ENCODE peak calls at places on chromosomes 16 and 17, in nine cellular contexts. One of them, this sample, is unnamed.

GRCh38 chr16:83744521-83744981 is 63.2 kb upstream of the HSBP1 start:
- DNase-seq in transverse colon: peak
- DNase-seq in fibroblast of mammary gland: no peak
- DNase-seq in CD8-positive, alpha-beta T cell: no peak
- DNase-seq in fibroblast of lung: peak
- DNase-seq in heart left ventricle: peak
- DNase-seq in bronchial epithelial cell: peak
- DNase-seq in prostate gland: no peak
- DNase-seq in GM12865: no peak
- DNase-seq in this sample: no peak

GRCh38 chr17:9080983-9081382 is 59.7 kb downstream of the NTN1 start:
- DNase-seq in transverse colon: no peak
- DNase-seq in fibroblast of mammary gland: no peak
- DNase-seq in CD8-positive, alpha-beta T cell: no peak
- DNase-seq in fibroblast of lung: no peak
- DNase-seq in heart left ventricle: no peak
- DNase-seq in bronchial epithelial cell: no peak
- DNase-seq in prostate gland: no peak
- DNase-seq in GM12865: no peak
- DNase-seq in this sample: no peak

GRCh38 chr17:67452681-67453554 is 75.8 kb downstream of the PITPNC1 start:
- DNase-seq in transverse colon: no peak
- DNase-seq in fibroblast of mammary gland: no peak
- DNase-seq in CD8-positive, alpha-beta T cell: peak
- DNase-seq in fibroblast of lung: no peak
- DNase-seq in heart left ventricle: no peak
- DNase-seq in bronchial epithelial cell: no peak
- DNase-seq in prostate gland: no peak
- DNase-seq in GM12865: peak
- DNase-seq in this sample: peak

GRCh38 chr17:59357929-59358328 is 26.5 kb downstream of the YPEL2 start:
- DNase-seq in transverse colon: no peak
- DNase-seq in fibroblast of mammary gland: peak
- DNase-seq in CD8-positive, alpha-beta T cell: no peak
- DNase-seq in fibroblast of lung: no peak
- DNase-seq in heart left ventricle: no peak
- DNase-seq in bronchial epithelial cell: peak
- DNase-seq in prostate gland: no peak
- DNase-seq in GM12865: no peak
- DNase-seq in this sample: no peak

GRCh38 chr17:76566613-76566943 is 19.1 kb downstream of the ST6GALNAC2 start:
- DNase-seq in transverse colon: no peak
- DNase-seq in fibroblast of mammary gland: no peak
- DNase-seq in CD8-positive, alpha-beta T cell: no peak
- DNase-seq in fibroblast of lung: no peak
- DNase-seq in heart left ventricle: no peak
- DNase-seq in bronchial epithelial cell: no peak
- DNase-seq in prostate gland: no peak
- DNase-seq in GM12865: no peak
- DNase-seq in this sample: no peak

GRCh38 chr16:53598513-53599266 is 95.7 kb upstream of the AKTIP start:
- DNase-seq in transverse colon: no peak
- DNase-seq in fibroblast of mammary gland: no peak
- DNase-seq in CD8-positive, alpha-beta T cell: no peak
- DNase-seq in fibroblast of lung: no peak
- DNase-seq in heart left ventricle: no peak
- DNase-seq in bronchial epithelial cell: peak
- DNase-seq in prostate gland: no peak
- DNase-seq in GM12865: no peak
- DNase-seq in this sample: no peak

GRCh38 chr16:85462405-85463227 is 150.5 kb upstream of the GSE1 start:
- DNase-seq in transverse colon: no peak
- DNase-seq in fibroblast of mammary gland: no peak
- DNase-seq in CD8-positive, alpha-beta T cell: peak
- DNase-seq in fibroblast of lung: no peak
- DNase-seq in heart left ventricle: peak
- DNase-seq in bronchial epithelial cell: no peak
- DNase-seq in prostate gland: no peak
- DNase-seq in GM12865: no peak
- DNase-seq in this sample: no peak

GRCh38 chr17:31586946-31587345 is 195.5 kb downstream of the RAB11FIP4 start:
- DNase-seq in transverse colon: no peak
- DNase-seq in fibroblast of mammary gland: peak
- DNase-seq in CD8-positive, alpha-beta T cell: no peak
- DNase-seq in fibroblast of lung: peak
- DNase-seq in heart left ventricle: no peak
- DNase-seq in bronchial epithelial cell: no peak
- DNase-seq in prostate gland: no peak
- DNase-seq in GM12865: no peak
- DNase-seq in this sample: no peak

GRCh38 chr17:48046296-48046695 is 1.9 kb upstream of the NFE2L1 start:
- DNase-seq in transverse colon: no peak
- DNase-seq in fibroblast of mammary gland: no peak
- DNase-seq in CD8-positive, alpha-beta T cell: no peak
- DNase-seq in fibroblast of lung: no peak
- DNase-seq in heart left ventricle: peak
- DNase-seq in bronchial epithelial cell: no peak
- DNase-seq in prostate gland: no peak
- DNase-seq in GM12865: no peak
- DNase-seq in this sample: no peak

GRCh38 chr17:9880582-9880999 is 24.5 kb downstream of the RCVRN start:
- DNase-seq in transverse colon: no peak
- DNase-seq in fibroblast of mammary gland: peak
- DNase-seq in CD8-positive, alpha-beta T cell: no peak
- DNase-seq in fibroblast of lung: no peak
- DNase-seq in heart left ventricle: no peak
- DNase-seq in bronchial epithelial cell: peak
- DNase-seq in prostate gland: no peak
- DNase-seq in GM12865: peak
- DNase-seq in this sample: no peak

GRCh38 chr16:2675021-2675420 is 7.3 kb upstream of the KCTD5 start:
- DNase-seq in transverse colon: no peak
- DNase-seq in fibroblast of mammary gland: no peak
- DNase-seq in CD8-positive, alpha-beta T cell: no peak
- DNase-seq in fibroblast of lung: no peak
- DNase-seq in heart left ventricle: no peak
- DNase-seq in bronchial epithelial cell: no peak
- DNase-seq in prostate gland: no peak
- DNase-seq in GM12865: no peak
- DNase-seq in this sample: no peak

GRCh38 chr17:34692932-34693331 is 113.5 kb downstream of the TMEM132E start:
- DNase-seq in transverse colon: no peak
- DNase-seq in fibroblast of mammary gland: no peak
- DNase-seq in CD8-positive, alpha-beta T cell: no peak
- DNase-seq in fibroblast of lung: no peak
- DNase-seq in heart left ventricle: no peak
- DNase-seq in bronchial epithelial cell: peak
- DNase-seq in prostate gland: no peak
- DNase-seq in GM12865: no peak
- DNase-seq in this sample: no peak

GRCh38 chr17:12659500-12659899 is 6.2 kb upstream of the MYOCD start:
- DNase-seq in transverse colon: no peak
- DNase-seq in fibroblast of mammary gland: peak
- DNase-seq in CD8-positive, alpha-beta T cell: no peak
- DNase-seq in fibroblast of lung: peak
- DNase-seq in heart left ventricle: no peak
- DNase-seq in bronchial epithelial cell: peak
- DNase-seq in prostate gland: no peak
- DNase-seq in GM12865: no peak
- DNase-seq in this sample: no peak

GRCh38 chr16:57824880-57825279 is 22.6 kb upstream of the KIFC3 start:
- DNase-seq in transverse colon: no peak
- DNase-seq in fibroblast of mammary gland: no peak
- DNase-seq in CD8-positive, alpha-beta T cell: no peak
- DNase-seq in fibroblast of lung: no peak
- DNase-seq in heart left ventricle: no peak
- DNase-seq in bronchial epithelial cell: peak
- DNase-seq in prostate gland: no peak
- DNase-seq in GM12865: no peak
- DNase-seq in this sample: no peak

GRCh38 chr16:57823836-57824235 is 21.5 kb upstream of the KIFC3 start:
- DNase-seq in transverse colon: no peak
- DNase-seq in fibroblast of mammary gland: no peak
- DNase-seq in CD8-positive, alpha-beta T cell: no peak
- DNase-seq in fibroblast of lung: no peak
- DNase-seq in heart left ventricle: no peak
- DNase-seq in bronchial epithelial cell: no peak
- DNase-seq in prostate gland: no peak
- DNase-seq in GM12865: no peak
- DNase-seq in this sample: no peak

GRCh38 chr16:57821149-57821971 is 19.1 kb upstream of the KIFC3 start:
- DNase-seq in transverse colon: no peak
- DNase-seq in fibroblast of mammary gland: no peak
- DNase-seq in CD8-positive, alpha-beta T cell: no peak
- DNase-seq in fibroblast of lung: no peak
- DNase-seq in heart left ventricle: no peak
- DNase-seq in bronchial epithelial cell: no peak
- DNase-seq in prostate gland: no peak
- DNase-seq in GM12865: no peak
- DNase-seq in this sample: no peak

GRCh38 chr16:57822018-57822553 is 19.8 kb upstream of the KIFC3 start:
- DNase-seq in transverse colon: no peak
- DNase-seq in fibroblast of mammary gland: no peak
- DNase-seq in CD8-positive, alpha-beta T cell: no peak
- DNase-seq in fibroblast of lung: no peak
- DNase-seq in heart left ventricle: no peak
- DNase-seq in bronchial epithelial cell: no peak
- DNase-seq in prostate gland: no peak
- DNase-seq in GM12865: no peak
- DNase-seq in this sample: no peak

GRCh38 chr16:57822861-57823260 is 20.6 kb upstream of the KIFC3 start:
- DNase-seq in transverse colon: no peak
- DNase-seq in fibroblast of mammary gland: no peak
- DNase-seq in CD8-positive, alpha-beta T cell: no peak
- DNase-seq in fibroblast of lung: no peak
- DNase-seq in heart left ventricle: no peak
- DNase-seq in bronchial epithelial cell: no peak
- DNase-seq in prostate gland: no peak
- DNase-seq in GM12865: no peak
- DNase-seq in this sample: no peak
- H3K4me3 ChIP-seq in transverse colon: no peak
- H3K4me3 ChIP-seq in fibroblast of mammary gland: no peak
- H3K4me3 ChIP-seq in CD8-positive, alpha-beta T cell: no peak
- H3K4me3 ChIP-seq in fibroblast of lung: no peak
- H3K4me3 ChIP-seq in heart left ventricle: no peak
- H3K4me3 ChIP-seq in bronchial epithelial cell: no peak
- H3K4me3 ChIP-seq in prostate gland: no peak
- H3K4me3 ChIP-seq in GM12865: no peak
- H3K4me3 ChIP-seq in this sample: no peak

GRCh38 chr16:49440156-49441065 is 66.8 kb downstream of the C16orf78 start:
- DNase-seq in transverse colon: no peak
- DNase-seq in fibroblast of mammary gland: no peak
- DNase-seq in CD8-positive, alpha-beta T cell: no peak
- DNase-seq in fibroblast of lung: no peak
- DNase-seq in heart left ventricle: no peak
- DNase-seq in bronchial epithelial cell: no peak
- DNase-seq in prostate gland: no peak
- DNase-seq in GM12865: no peak
- DNase-seq in this sample: peak
- TF ChIP-seq CTCF in transverse colon: no peak
- TF ChIP-seq CTCF in fibroblast of mammary gland: no peak
- TF ChIP-seq CTCF in CD8-positive, alpha-beta T cell: no peak
- TF ChIP-seq CTCF in fibroblast of lung: no peak
- TF ChIP-seq CTCF in heart left ventricle: peak
- TF ChIP-seq CTCF in bronchial epithelial cell: no peak
- TF ChIP-seq CTCF in prostate gland: no peak
- TF ChIP-seq CTCF in GM12865: peak
- TF ChIP-seq CTCF in this sample: peak

GRCh38 chr17:39848600-39848999 is 15.5 kb downstream of the IKZF3 start:
- DNase-seq in transverse colon: no peak
- DNase-seq in fibroblast of mammary gland: no peak
- DNase-seq in CD8-positive, alpha-beta T cell: peak
- DNase-seq in fibroblast of lung: no peak
- DNase-seq in heart left ventricle: no peak
- DNase-seq in bronchial epithelial cell: no peak
- DNase-seq in prostate gland: no peak
- DNase-seq in GM12865: no peak
- DNase-seq in this sample: no peak
- H3K4me3 ChIP-seq in transverse colon: no peak
- H3K4me3 ChIP-seq in fibroblast of mammary gland: no peak
- H3K4me3 ChIP-seq in CD8-positive, alpha-beta T cell: no peak
- H3K4me3 ChIP-seq in fibroblast of lung: no peak
- H3K4me3 ChIP-seq in heart left ventricle: no peak
- H3K4me3 ChIP-seq in bronchial epithelial cell: no peak
- H3K4me3 ChIP-seq in prostate gland: no peak
- H3K4me3 ChIP-seq in GM12865: no peak
- H3K4me3 ChIP-seq in this sample: no peak

GRCh38 chr17:49548506-49549310 is 27.0 kb upstream of the NXPH3 start:
- DNase-seq in transverse colon: no peak
- DNase-seq in fibroblast of mammary gland: peak
- DNase-seq in CD8-positive, alpha-beta T cell: no peak
- DNase-seq in fibroblast of lung: peak
- DNase-seq in heart left ventricle: no peak
- DNase-seq in bronchial epithelial cell: peak
- DNase-seq in prostate gland: no peak
- DNase-seq in GM12865: peak
- DNase-seq in this sample: no peak
- TF ChIP-seq CTCF in transverse colon: peak
- TF ChIP-seq CTCF in fibroblast of mammary gland: peak
- TF ChIP-seq CTCF in CD8-positive, alpha-beta T cell: no peak
- TF ChIP-seq CTCF in fibroblast of lung: peak
- TF ChIP-seq CTCF in heart left ventricle: peak
- TF ChIP-seq CTCF in bronchial epithelial cell: peak
- TF ChIP-seq CTCF in prostate gland: no peak
- TF ChIP-seq CTCF in GM12865: peak
- TF ChIP-seq CTCF in this sample: peak